ENCODE peak calls at places on chromosomes 1 and 21, in five cellular contexts. Z is thoracic aorta; T is stimulated activated CD8-positive, alpha-beta memory T cell treated with anti-CD3 and anti-CD28 coated beads, Interleukin-12 subunit alpha, Interleukin-12 subunit beta, amount 100 ng/mL, for 4 hours; V is body of pancreas; X is stimulated activated CD4-positive, alpha-beta T cell treated with anti-CD3 and anti-CD28 coated beads, Interleukin-1b, Interleukin-23, amount 100 ng/mL, for 4 hours. J is an unnamed sample.

GRCh38 chr1:16618719-16619118 is 5.4 kb upstream of the NBPF1 start:
- DNase-seq in Z (no peak), T (no peak), V (peak), X (no peak), J (no peak)

GRCh38 chr21:27569091-27569490 is 602.2 kb upstream of the ADAMTS5 start:
- DNase-seq in Z (no peak), T (no peak), V (no peak), X (no peak), J (no peak)

GRCh38 chr1:26693557-26694184 is 2.1 kb upstream of the ARID1A start:
- DNase-seq in Z (no peak), T (no peak), V (no peak), X (no peak), J (no peak)

GRCh38 chr1:233738396-233738795 is 124.5 kb downstream of the KCNK1 start:
- DNase-seq in Z (no peak), T (no peak), V (no peak), X (no peak), J (no peak)

GRCh38 chr1:27956761-27957160 is 3.0 kb upstream of the XKR8 start:
- DNase-seq in Z (no peak), T (no peak), V (no peak), X (no peak), J (no peak)

GRCh38 chr21:36584980-36585940 is 105.3 kb upstream of the CLDN14 start:
- DNase-seq in Z (no peak), T (no peak), V (no peak), X (no peak), J (peak)

GRCh38 chr1:119582801-119583200 is 65.3 kb downstream of the ZNF697 start:
- DNase-seq in Z (no peak), T (no peak), V (peak), X (no peak), J (peak)

GRCh38 chr1:153682730-153683129 is 4.2 kb downstream of the NPR1 start:
- DNase-seq in Z (no peak), T (no peak), V (no peak), X (no peak), J (no peak)

GRCh38 chr1:77039739-77040138 is 172.5 kb downstream of the ST6GALNAC5 start:
- DNase-seq in Z (no peak), T (no peak), V (no peak), X (no peak), J (no peak)

J was measured in Karpas-422.